ENCODE peak calls at places on chromosome 16, in five cellular contexts. N is NCI-H460; Y is kidney tubule cell; J is CD8-positive, alpha-beta memory T cell; E is LHCN-M2. G is an unnamed sample.

GRCh38 chr16:57563487-57563750 is 21.0 kb downstream of the ADGRG5 start:
- DNase-seq in N (no peak), Y (no peak), J (no peak), E (no peak), G (no peak)

GRCh38 chr16:69087161-69087581 is 18.3 kb upstream of the HAS3 start:
- DNase-seq in N (no peak), Y (no peak), J (no peak), E (no peak), G (no peak)

GRCh38 chr16:50835358-50836060 is 93.6 kb downstream of the CYLD start:
- DNase-seq in N (no peak), Y (no peak), J (no peak), E (no peak), G (no peak)

GRCh38 chr16:24766057-24766456 is 36.6 kb downstream of the TNRC6A start:
- DNase-seq in N (no peak), Y (no peak), J (no peak), E (no peak), G (no peak)

GRCh38 chr16:78930561-78930960 is 670.0 kb downstream of the MAF start:
- DNase-seq in N (no peak), Y (no peak), J (no peak), E (no peak), G (no peak)

GRCh38 chr16:89584768-89585549 is 9.4 kb downstream of the CPNE7 start:
- DNase-seq in N (no peak), Y (no peak), J (no peak), E (no peak), G (no peak)

GRCh38 chr16:21001262-21001661 is 100.7 kb downstream of the LYRM1 start:
- DNase-seq in N (peak; percentile 8), Y (no peak), J (no peak), E (peak; percentile 26), G (peak; percentile 34)

GRCh38 chr16:85483424-85483823 is 129.7 kb upstream of the GSE1 start:
- DNase-seq in N (no peak), Y (no peak), J (no peak), E (no peak), G (no peak)

GRCh38 chr16:74740795-74741304 is 33.8 kb downstream of the FA2H start:
- DNase-seq in N (peak; percentile 81), Y (peak; percentile 71), J (no peak), E (peak; percentile 37), G (peak; percentile 47)

GRCh38 chr16:49788505-49788904 is 67.4 kb downstream of the ZNF423 start:
- DNase-seq in N (no peak), Y (no peak), J (no peak), E (no peak), G (peak; percentile 64)

GRCh38 chr16:15996432-15997109 is 47.2 kb downstream of the ABCC1 start:
- DNase-seq in N (peak; percentile 72), Y (peak; percentile 93), J (no peak), E (peak; percentile 93), G (peak; percentile 23)

GRCh38 chr16:14436410-14436955 is 193.6 kb downstream of the PARN start:
- DNase-seq in N (no peak), Y (no peak), J (peak; percentile 55), E (peak; percentile 66), G (no peak)

GRCh38 chr16:64864232-64864803 is 257.5 kb downstream of the CDH11 start:
- DNase-seq in N (no peak), Y (peak; percentile 66), J (no peak), E (peak; percentile 96), G (no peak)

GRCh38 chr16:78988361-78988992 is 612.1 kb downstream of the MAF start:
- DNase-seq in N (no peak), Y (no peak), J (no peak), E (no peak), G (no peak)

GRCh38 chr16:4471869-4472268 is 2.6 kb downstream of the NMRAL1 start:
- DNase-seq in N (no peak), Y (peak; percentile 26), J (no peak), E (no peak), G (no peak)

GRCh38 chr16:81616321-81617020 is 162.6 kb upstream of the PLCG2 start:
- DNase-seq in N (no peak), Y (peak; percentile 47), J (peak; percentile 68), E (peak; percentile 27), G (peak; percentile 37)

GRCh38 chr16:14353340-14353739 is 276.7 kb downstream of the PARN start:
- DNase-seq in N (no peak), Y (no peak), J (no peak), E (no peak), G (no peak)

GRCh38 chr16:9138731-9139501 is 47.5 kb downstream of the HAPSTR1 start:
- DNase-seq in N (peak; percentile 69), Y (peak; percentile 63), J (peak; percentile 56), E (peak; percentile 45), G (peak; percentile 79)

GRCh38 chr16:27198451-27199234 is 4.7 kb upstream of the KDM8 start:
- DNase-seq in N (no peak), Y (no peak), J (no peak), E (no peak), G (no peak)

GRCh38 chr16:29994613-29995329 is 646 bp downstream of the HIRIP3 start:
- DNase-seq in N (no peak), Y (peak; percentile 69), J (no peak), E (peak; percentile 61), G (no peak)

GRCh38 chr16:85527767-85528297 is 85.3 kb upstream of the GSE1 start:
- DNase-seq in N (no peak), Y (no peak), J (no peak), E (no peak), G (no peak)

GRCh38 chr16:85398050-85398451 is 215.1 kb upstream of the GSE1 start:
- DNase-seq in N (no peak), Y (no peak), J (no peak), E (no peak), G (peak; percentile 11)

GRCh38 chr16:88377961-88378360 is 4.8 kb upstream of the ZNF469 start:
- DNase-seq in N (no peak), Y (no peak), J (no peak), E (no peak), G (no peak)

G was measured in testis.